ENCODE peak calls at places on chromosomes 13 and 19, in ten cellular contexts. G is uterus, V is body of pancreas, L is OCI-LY7, R is cardiac muscle cell, N is AG09319, A is mesothelial cell of epicardium, B is left lung, O is endothelial cell, M is testis. T is an unnamed sample.

GRCh38 chr19:33096005-33096404 is 15.0 kb downstream of the GPATCH1 start:
- DNase-seq in L (no peak), O (no peak), A (no peak), V (no peak), R (no peak), G (no peak), B (no peak), N (no peak), M (no peak), T (no peak)

GRCh38 chr13:25732146-25732865 is 319.5 kb downstream of the SHISA2 start:
- DNase-seq in B (no peak), O (no peak), G (no peak), L (no peak), N (no peak), R (no peak), M (no peak), V (no peak), A (no peak), T (no peak)

GRCh38 chr13:52348081-52348480 is 57.9 kb downstream of the THSD1 start:
- DNase-seq in O (no peak), G (no peak), V (no peak), L (no peak), A (no peak), R (no peak), B (no peak), M (no peak), N (peak; percentile 71), T (no peak)

GRCh38 chr19:46412034-46412982 is 1.1 kb downstream of the CCDC8 start:
- DNase-seq in G (no peak), A (no peak), V (peak; percentile 32), L (no peak), O (no peak), N (no peak), M (no peak), B (peak; percentile 74), R (peak; percentile 54), T (no peak)

GRCh38 chr13:113729329-113730019 is 29.6 kb upstream of the TMEM255B start:
- DNase-seq in A (no peak), O (no peak), N (no peak), V (peak; percentile 12), B (peak; percentile 73), R (no peak), G (no peak), M (peak; percentile 58), L (no peak), T (no peak)

GRCh38 chr13:51323824-51324511 is 15.5 kb upstream of the SERPINE3 start:
- DNase-seq in O (no peak), A (peak; percentile 1), N (no peak), V (no peak), L (no peak), M (no peak), R (no peak), B (no peak), G (no peak), T (no peak)

GRCh38 chr19:54045771-54046170 is 17.9 kb downstream of the VSTM1 start:
- DNase-seq in O (no peak), R (no peak), V (no peak), N (no peak), G (no peak), A (no peak), L (no peak), B (no peak), M (no peak), T (no peak)

GRCh38 chr13:21176982-21177284 is 475 bp downstream of the MRPL57 start:
- DNase-seq in L (no peak), N (no peak), M (no peak), V (no peak), A (no peak), R (no peak), O (no peak), B (no peak), G (no peak), T (no peak)

GRCh38 chr19:48400018-48400742 is 6.7 kb downstream of the GRIN2D start:
- DNase-seq in M (peak; percentile 66), O (peak; percentile 55), L (no peak), G (no peak), R (peak; percentile 58), B (no peak), V (peak; percentile 37), A (no peak), N (no peak), T (no peak)

GRCh38 chr19:50722248-50723013 is 733 bp upstream of the CLEC11A start:
- DNase-seq in M (no peak), A (no peak), G (no peak), N (no peak), O (no peak), L (no peak), V (no peak), R (no peak), B (no peak), T (no peak)

GRCh38 chr19:52398091-52398461 is 427 bp downstream of the ZNF528 start:
- DNase-seq in M (no peak), A (no peak), R (peak; percentile 3), B (no peak), V (no peak), G (no peak), O (no peak), N (no peak), L (no peak), T (no peak)

GRCh38 chr19:13165091-13165997 is 15.1 kb downstream of the IER2 start:
- DNase-seq in L (no peak), V (no peak), G (no peak), M (no peak), R (no peak), A (no peak), O (no peak), N (no peak), B (no peak), T (no peak)

GRCh38 chr19:52069653-52070052 is 21.0 kb upstream of the ZNF432 start:
- DNase-seq in L (no peak), M (no peak), O (no peak), N (no peak), A (no peak), R (no peak), G (no peak), B (no peak), V (no peak), T (no peak)

GRCh38 chr19:44782729-44783128 is 5.0 kb downstream of the CBLC start:
- DNase-seq in B (no peak), L (no peak), V (no peak), R (no peak), A (no peak), M (no peak), G (no peak), N (no peak), O (no peak), T (no peak)

DNA sequence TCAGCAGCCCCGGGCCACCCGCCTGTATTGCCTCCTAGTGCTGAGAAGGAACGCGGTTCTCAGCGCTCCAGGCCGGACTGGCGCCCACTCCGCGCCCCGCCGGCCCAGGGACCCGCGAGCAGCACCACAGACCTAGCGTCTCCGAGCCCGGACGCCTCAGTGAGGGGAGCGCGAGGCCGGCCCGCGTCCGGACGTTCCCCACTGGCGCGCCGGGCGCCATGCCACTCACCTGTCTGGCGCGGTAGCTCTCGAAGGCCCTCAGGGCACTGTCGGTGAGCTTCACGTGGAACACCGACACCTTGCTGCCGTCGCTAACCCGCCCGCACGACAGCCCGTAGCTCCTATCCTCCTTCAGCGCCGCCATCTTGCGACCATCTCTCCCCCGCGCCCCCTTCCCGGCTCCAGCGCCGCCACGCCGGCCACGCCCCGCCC is at the start of gene ELL:
- DNase-seq in A (no peak), G (no peak), N (no peak), O (no peak), M (no peak), R (no peak), V (no peak), B (no peak), L (no peak), T (no peak)
- TF ChIP-seq CTCF in A (no peak), G (no peak), N (no peak), O (no peak), M (no peak), R (no peak), V (no peak), B (no peak), L (no peak), T (no peak)

GRCh38 chr19:18941628-18942354 is 774 bp upstream of the HOMER3 start:
- DNase-seq in B (no peak), G (peak; percentile 32), V (no peak), M (no peak), N (no peak), O (no peak), A (no peak), R (no peak), L (no peak), T (no peak)
- TF ChIP-seq CTCF in B (no peak), G (no peak), V (no peak), M (no peak), N (no peak), O (no peak), A (no peak), R (no peak), L (no peak), T (no peak)

DNA sequence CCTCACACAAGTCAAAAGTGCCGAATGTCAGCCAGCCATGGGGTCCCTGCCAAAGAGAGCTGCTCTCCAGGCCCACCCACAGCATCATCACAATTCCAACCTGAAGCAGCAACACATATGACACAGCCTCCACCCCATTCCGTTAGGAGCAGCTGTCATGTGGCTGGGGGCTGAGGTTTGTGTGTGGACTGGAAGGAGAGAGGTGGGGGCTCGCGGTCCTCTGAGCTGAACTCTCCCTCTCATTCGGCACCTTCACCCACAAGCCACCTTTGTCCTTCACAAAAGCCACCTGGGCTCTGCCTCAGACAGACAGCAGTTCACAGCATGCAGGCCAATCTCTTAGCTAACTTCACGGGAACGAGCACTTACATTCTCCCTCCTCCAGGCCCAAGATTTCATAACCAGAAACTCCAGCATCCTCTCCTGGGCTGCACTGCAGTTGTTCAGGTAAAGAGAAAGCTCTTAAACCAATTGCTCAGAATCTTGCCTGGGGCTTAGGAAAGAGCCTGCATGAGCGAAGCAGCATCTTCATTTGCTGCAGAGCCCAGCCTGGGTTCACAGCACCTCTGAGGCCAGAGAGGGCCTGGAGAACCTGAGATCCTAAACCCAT is 7.2 kb downstream of the RAB20 start:
- DNase-seq in G (no peak), R (no peak), V (no peak), B (no peak), A (no peak), L (no peak), O (no peak), N (no peak), M (no peak), T (no peak)
- TF ChIP-seq CTCF in G (no peak), R (no peak), V (no peak), B (no peak), A (no peak), L (no peak), O (no peak), N (no peak), M (no peak), T (no peak)

GRCh38 chr13:108797354-108797753 is 167.9 kb downstream of the MYO16 start:
- DNase-seq in V (no peak), G (no peak), A (no peak), O (no peak), B (no peak), R (no peak), L (no peak), N (no peak), M (no peak), T (no peak)

DNA sequence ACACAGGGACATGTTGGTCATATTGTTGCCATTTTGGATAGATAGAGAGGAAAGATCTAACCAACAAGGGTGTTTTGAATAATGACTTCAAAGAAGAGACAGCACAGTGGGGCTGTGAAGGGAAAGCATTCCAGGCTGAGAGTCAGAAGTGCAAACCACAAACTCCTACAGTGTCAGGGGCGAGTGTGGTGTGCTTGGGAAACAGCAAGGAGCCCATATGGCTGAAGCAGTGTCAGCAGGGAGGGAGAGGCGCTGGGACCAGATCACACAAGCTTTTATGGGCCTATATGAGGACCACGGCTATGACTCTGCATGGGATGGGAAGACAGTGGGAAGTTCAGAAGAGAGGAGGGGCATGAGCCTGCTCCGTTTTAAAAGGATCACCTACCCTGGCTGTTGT is 166.4 kb downstream of the MYO16 start:
- DNase-seq in R (no peak), A (no peak), O (no peak), N (no peak), M (no peak), V (no peak), L (no peak), G (no peak), B (no peak), T (no peak)
- TF ChIP-seq CTCF in R (no peak), A (no peak), O (no peak), N (no peak), M (no peak), V (no peak), L (no peak), G (no peak), B (no peak), T (no peak)